ENCODE peak calls at places on chromosome 18, in four cellular contexts. F, Y, J and X are unnamed samples.

GRCh38 chr18:48453330-48454063 is 44.3 kb upstream of the ZBTB7C start:
- DNase-seq in F (no peak), Y (no peak), J (no peak), X (no peak)

GRCh38 chr18:23228102-23229051 is 93.1 kb downstream of the CABLES1 start:
- DNase-seq in F (no peak), Y (no peak), J (peak), X (no peak)

GRCh38 chr18:58338961-58339722 is 289.7 kb downstream of the ALPK2 start:
- DNase-seq in F (peak), Y (peak), J (no peak), X (no peak)

GRCh38 chr18:2883137-2883671 is 36.4 kb downstream of the EMILIN2 start:
- DNase-seq in F (peak), Y (peak), J (peak), X (no peak)

GRCh38 chr18:63322246-63322645 is 2.7 kb upstream of the BCL2 start:
- DNase-seq in F (no peak), Y (no peak), J (no peak), X (no peak)

GRCh38 chr18:12038661-12039417 is 54.8 kb upstream of the ANKRD62 start:
- DNase-seq in F (peak), Y (peak), J (peak), X (peak)

GRCh38 chr18:76338088-76338487 is 157.0 kb downstream of the ZNF516 start:
- DNase-seq in F (no peak), Y (no peak), J (no peak), X (no peak)

GRCh38 chr18:36672437-36673344 is 156.1 kb downstream of the TPGS2 start:
- DNase-seq in F (peak), Y (no peak), J (peak), X (peak)

GRCh38 chr18:3266062-3266608 is 4.2 kb downstream of the MYL12B start:
- DNase-seq in F (no peak), Y (no peak), J (no peak), X (peak)

GRCh38 chr18:41720226-41720625 is 234.8 kb upstream of the PIK3C3 start:
- DNase-seq in F (peak), Y (no peak), J (no peak), X (no peak)

GRCh38 chr18:62485684-62486083 is 37.1 kb upstream of the ZCCHC2 start:
- DNase-seq in F (peak), Y (no peak), J (no peak), X (peak)

GRCh38 chr18:28041366-28041765 is 135.6 kb downstream of the CDH2 start:
- DNase-seq in F (peak), Y (no peak), J (no peak), X (no peak)

GRCh38 chr18:79382681-79383387 is 12.9 kb upstream of the NFATC1 start:
- DNase-seq in F (no peak), Y (peak), J (no peak), X (no peak)